ENCODE peak calls at places on chromosomes 13 and 19, in ten cellular contexts. I is fibroblast of mammary gland, J is testis, G is IMR-90, N is cardiac fibroblast, A is ovary, S is mammary epithelial cell, D is K562, Z is dorsolateral prefrontal cortex, L is ascending aorta. Q is an unnamed sample.

GRCh38 chr19:55635334-55635717 is 5.5 kb upstream of the ZNF580 start:
- DNase-seq in S (no peak), J (no peak), N (no peak), G (no peak), L (no peak), Z (no peak), A (peak), I (no peak), D (no peak), Q (no peak)

GRCh38 chr19:29528350-29528945 is 2.7 kb downstream of the VSTM2B start:
- DNase-seq in Z (peak), D (peak), G (peak), I (peak), N (peak), A (peak), L (no peak), S (peak), J (peak), Q (peak)

GRCh38 chr13:43686557-43686956 is 100.2 kb downstream of the ENOX1 start:
- DNase-seq in G (peak), I (peak), A (no peak), S (peak), D (peak), Z (peak), L (no peak), N (peak), J (no peak), Q (peak)

GRCh38 chr13:64925284-64925683 is 2304.9 kb downstream of the PCDH9 start:
- DNase-seq in Z (no peak), I (no peak), S (no peak), G (peak), N (peak), L (no peak), A (no peak), J (no peak), D (no peak), Q (peak)

GRCh38 chr19:4556574-4557185 is 2.8 kb downstream of the SEMA6B start:
- DNase-seq in A (no peak), I (peak), G (no peak), J (peak), L (no peak), N (peak), Z (no peak), S (peak), D (peak), Q (no peak)

GRCh38 chr19:11125994-11126685 is 29.4 kb downstream of the SPC24 start:
- DNase-seq in Z (peak), N (peak), A (peak), D (peak), L (peak), G (peak), S (no peak), I (peak), J (peak), Q (peak)

GRCh38 chr19:32543107-32543900 is 37.7 kb upstream of the PDCD5 start:
- DNase-seq in D (peak), Z (no peak), G (peak), S (peak), A (no peak), J (no peak), N (no peak), I (no peak), L (no peak), Q (no peak)

GRCh38 chr19:42466521-42467436 is 24.0 kb upstream of the CXCL17 start:
- DNase-seq in Z (no peak), N (peak), D (no peak), S (no peak), L (no peak), A (no peak), J (no peak), I (no peak), G (no peak), Q (peak)

GRCh38 chr19:44539236-44539819 is 9.9 kb upstream of the CEACAM20 start:
- DNase-seq in A (no peak), G (peak), D (no peak), Z (no peak), J (no peak), I (peak), S (peak), L (no peak), N (peak), Q (peak)

GRCh38 chr13:35789335-35790166 is 313.1 kb upstream of the MAB21L1 start:
- DNase-seq in L (no peak), D (peak), J (no peak), A (no peak), G (peak), I (peak), Z (no peak), N (peak), S (peak), Q (peak)

GRCh38 chr19:40609561-40610395 is 8.6 kb downstream of the LTBP4 start:
- DNase-seq in L (peak), A (peak), I (peak), G (no peak), S (peak), N (peak), J (peak), D (peak), Z (peak), Q (peak)

GRCh38 chr19:3543150-3544053 is 4.4 kb downstream of the TEKTIP1 start:
- DNase-seq in N (peak), I (peak), J (no peak), A (no peak), Z (peak), G (no peak), S (no peak), D (no peak), L (peak), Q (no peak)

GRCh38 chr13:66635526-66635925 is 594.6 kb downstream of the PCDH9 start:
- DNase-seq in G (peak), D (no peak), A (no peak), S (peak), I (peak), N (peak), J (no peak), L (no peak), Z (no peak), Q (peak)

GRCh38 chr13:26021516-26021915 is 30.3 kb downstream of the SHISA2 start:
- DNase-seq in Z (no peak), A (no peak), S (peak), I (no peak), N (no peak), J (no peak), G (no peak), L (no peak), D (no peak), Q (no peak)

GRCh38 chr13:110624766-110625756 is 9.7 kb downstream of the NAXD start:
- DNase-seq in S (no peak), A (no peak), G (no peak), L (no peak), I (no peak), N (no peak), J (no peak), Z (no peak), D (no peak), Q (no peak)

GRCh38 chr19:9709305-9709704 is 34.4 kb upstream of the ZNF562 start:
- DNase-seq in S (no peak), A (no peak), L (no peak), D (no peak), G (no peak), N (no peak), I (no peak), J (peak), Z (no peak), Q (no peak)

GRCh38 chr19:43560687-43561086 is 14.6 kb downstream of the XRCC1 start:
- DNase-seq in Z (no peak), A (no peak), L (no peak), S (no peak), N (peak), G (peak), I (peak), J (no peak), D (peak), Q (no peak)

GRCh38 chr19:45070861-45071544 is 5.3 kb downstream of the ZNF296 start:
- DNase-seq in A (no peak), D (no peak), L (no peak), J (no peak), S (no peak), Z (no peak), N (no peak), I (no peak), G (no peak), Q (no peak)

GRCh38 chr19:3210347-3211017 is 14.0 kb upstream of the CELF5 start:
- DNase-seq in D (peak), I (peak), G (no peak), S (peak), A (peak), Z (no peak), L (peak), J (peak), N (peak), Q (no peak)

GRCh38 chr13:83065136-83065535 is 817.1 kb downstream of the SLITRK1 start:
- DNase-seq in D (no peak), S (peak), Z (no peak), G (peak), L (peak), N (peak), J (peak), I (peak), A (peak), Q (peak)

GRCh38 chr13:76991432-76991795 is 467 bp upstream of the CLN5 start:
- DNase-seq in A (no peak), Z (no peak), D (no peak), S (peak), J (peak), I (no peak), N (no peak), G (no peak), L (no peak), Q (no peak)

GRCh38 chr13:81395368-81395767 is 1054.4 kb upstream of the SPRY2 start:
- DNase-seq in D (peak), A (no peak), G (no peak), S (no peak), N (no peak), I (no peak), Z (no peak), J (peak), L (no peak), Q (no peak)

GRCh38 chr13:74570834-74571233 is 436.6 kb upstream of the KLF12 start:
- DNase-seq in J (no peak), I (peak), L (no peak), G (peak), Z (no peak), S (peak), A (no peak), D (no peak), N (peak), Q (peak)

GRCh38 chr13:46296920-46297319 is 85.2 kb downstream of the LRRC63 start:
- DNase-seq in S (peak), Z (no peak), D (no peak), A (no peak), G (peak), I (peak), N (peak), L (no peak), J (no peak), Q (peak)

GRCh38 chr19:54473071-54473941 is at the start of gene CDC42EP5:
- DNase-seq in Z (no peak), I (peak), G (peak), J (peak), S (peak), A (peak), D (peak), N (peak), L (peak), Q (peak)

GRCh38 chr13:54733639-54734038 is 1705.0 kb downstream of the OLFM4 start:
- DNase-seq in I (no peak), S (no peak), D (peak), Z (no peak), J (no peak), A (no peak), L (no peak), G (no peak), N (peak), Q (no peak)

DNA sequence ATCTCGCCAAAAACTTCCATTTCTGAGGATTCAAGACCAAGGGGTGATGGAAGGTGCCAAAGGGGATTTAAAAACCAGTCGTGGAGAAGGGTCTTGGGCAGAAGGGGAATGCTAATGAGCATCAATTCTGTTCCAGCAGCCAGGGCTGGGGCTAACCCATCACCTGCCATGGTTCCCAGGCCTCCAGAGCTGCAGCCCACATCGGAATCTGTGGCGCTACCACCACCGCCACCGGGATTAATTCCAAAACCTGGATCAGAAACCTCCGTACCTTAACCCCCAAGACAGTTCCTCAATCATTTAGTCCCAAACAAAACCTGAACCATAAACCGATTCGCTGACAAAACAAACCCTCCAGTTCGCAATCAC is 591 bp downstream of the ZNF615 start:
- DNase-seq in A (no peak), Z (no peak), S (no peak), G (no peak), J (peak), N (peak), I (peak), D (no peak), L (no peak), Q (peak)
- H3K4me3 ChIP-seq in A (peak), Z (peak), S (peak), G (peak), J (peak), N (peak), I (peak), D (peak), L (peak), Q (peak)

GRCh38 chr19:17171874-17172273 is 43.3 kb upstream of the USE1 start:
- DNase-seq in J (no peak), N (no peak), L (no peak), A (no peak), G (no peak), I (no peak), S (no peak), Z (no peak), D (no peak), Q (no peak)

GRCh38 chr19:17170538-17171297 is 44.4 kb upstream of the USE1 start:
- DNase-seq in I (peak), Z (no peak), N (no peak), D (no peak), A (no peak), J (no peak), L (no peak), G (no peak), S (no peak), Q (no peak)

GRCh38 chr19:17178291-17178690 is 36.9 kb upstream of the USE1 start:
- DNase-seq in Z (no peak), D (no peak), J (no peak), S (no peak), N (no peak), G (no peak), L (no peak), A (no peak), I (no peak), Q (no peak)

GRCh38 chr19:17172624-17173345 is 42.4 kb upstream of the USE1 start:
- DNase-seq in N (no peak), J (no peak), L (no peak), D (no peak), G (no peak), Z (no peak), S (no peak), I (no peak), A (no peak), Q (no peak)
- TF ChIP-seq CTCF in N (no peak), J (no peak), L (no peak), D (no peak), G (no peak), Z (no peak), S (no peak), I (no peak), A (no peak), Q (no peak)

GRCh38 chr13:33678084-33678483 is 139.9 kb upstream of the RFC3 start:
- DNase-seq in J (no peak), N (no peak), I (no peak), A (no peak), D (peak), L (no peak), S (no peak), G (no peak), Z (no peak), Q (no peak)

GRCh38 chr13:33679658-33680012 is 138.3 kb upstream of the RFC3 start:
- DNase-seq in A (no peak), S (no peak), L (no peak), D (no peak), Z (no peak), G (no peak), N (no peak), I (no peak), J (no peak), Q (no peak)

GRCh38 chr13:33676700-33677048 is 141.3 kb upstream of the RFC3 start:
- DNase-seq in S (peak), A (no peak), L (peak), N (peak), G (peak), I (peak), D (no peak), Z (no peak), J (peak), Q (peak)

GRCh38 chr13:33677215-33677614 is 140.7 kb upstream of the RFC3 start:
- DNase-seq in L (no peak), I (no peak), J (no peak), S (no peak), G (no peak), D (no peak), A (no peak), N (no peak), Z (no peak), Q (no peak)

GRCh38 chr13:33678906-33679657 is 138.9 kb upstream of the RFC3 start:
- DNase-seq in G (peak), N (peak), J (peak), I (peak), S (peak), L (peak), D (peak), A (peak), Z (peak), Q (peak)
- H3K4me3 ChIP-seq in G (no peak), N (no peak), J (no peak), I (no peak), S (no peak), L (no peak), D (no peak), A (no peak), Z (no peak), Q (no peak)

GRCh38 chr19:35041548-35042055 is at the start of gene HPN:
- DNase-seq in I (no peak), N (no peak), S (no peak), Z (no peak), G (no peak), A (peak), D (no peak), J (no peak), L (no peak), Q (no peak)

GRCh38 chr19:35042056-35042730 is 672 bp downstream of the HPN start:
- DNase-seq in I (no peak), A (peak), Z (no peak), D (no peak), S (no peak), G (no peak), L (no peak), J (no peak), N (no peak), Q (no peak)

GRCh38 chr19:35039881-35040456 is 1.6 kb upstream of the HPN start:
- DNase-seq in J (no peak), D (no peak), Z (no peak), N (no peak), G (no peak), I (no peak), L (peak), S (no peak), A (peak), Q (no peak)

GRCh38 chr19:35040474-35040825 is 1.1 kb upstream of the HPN start:
- DNase-seq in S (no peak), D (no peak), G (no peak), I (no peak), N (no peak), L (peak), A (peak), Z (no peak), J (no peak), Q (no peak)

DNA sequence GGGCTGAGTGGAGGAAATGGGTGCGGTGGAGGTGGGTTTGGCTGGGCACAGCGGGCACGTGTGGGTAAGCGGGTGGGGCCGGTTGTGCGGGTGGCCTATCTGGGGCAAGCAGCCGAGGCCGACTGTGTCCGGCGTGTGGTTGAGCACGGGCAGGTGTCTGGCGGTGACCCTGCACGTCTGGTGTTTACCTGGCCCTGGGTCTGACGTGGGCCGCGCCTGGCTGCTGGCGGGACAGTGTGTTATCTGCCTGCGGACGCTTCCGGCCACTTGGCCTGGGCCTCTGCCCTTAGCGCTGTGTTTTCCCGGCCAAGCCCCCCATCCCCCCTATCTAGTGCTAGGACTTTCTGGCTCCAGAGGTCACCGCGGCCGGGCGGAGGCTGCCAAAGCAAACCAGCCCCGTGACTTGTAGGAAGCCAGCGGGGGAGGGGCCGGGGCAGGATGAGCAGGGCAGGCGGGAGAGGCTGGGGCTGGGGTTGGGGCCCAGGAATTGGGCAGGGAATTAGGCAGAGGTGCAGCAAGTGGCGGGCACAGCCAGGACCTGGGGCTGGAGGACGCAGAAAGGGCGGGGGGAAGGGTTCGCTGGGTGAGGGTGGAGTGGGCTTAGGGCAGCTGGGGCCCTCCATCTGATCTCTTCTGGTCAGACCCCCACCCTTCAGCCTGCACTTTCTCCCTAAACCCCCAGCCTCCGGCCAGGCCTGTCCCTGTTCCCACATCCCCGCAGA is 534 bp upstream of the HPN start:
- DNase-seq in A (peak), J (peak), D (peak), S (no peak), G (no peak), I (no peak), N (no peak), Z (peak), L (peak), Q (no peak)
- TF ChIP-seq CTCF in A (no peak), J (no peak), D (no peak), S (no peak), G (no peak), I (no peak), N (no peak), Z (no peak), L (no peak), Q (no peak)

DNA sequence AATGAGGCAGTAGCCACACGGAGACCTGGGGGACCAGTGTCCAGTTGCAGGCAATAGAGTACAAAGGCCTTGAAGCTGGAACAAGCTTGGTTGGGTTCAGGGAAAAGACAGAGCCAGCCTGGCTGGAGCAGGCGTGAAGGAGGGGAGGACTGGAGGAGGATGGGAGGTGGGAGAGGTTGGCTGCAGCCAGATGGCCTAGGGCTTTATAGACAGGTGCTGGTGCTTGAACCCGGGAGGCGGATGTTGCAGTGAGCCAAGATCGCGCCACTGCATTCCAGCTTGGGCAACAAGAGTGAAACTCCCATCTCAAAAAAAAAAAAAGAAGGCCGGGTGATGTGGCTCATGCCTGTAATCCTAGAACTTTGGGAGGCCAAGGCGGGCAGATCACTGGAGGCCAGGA is 1.7 kb downstream of the SPINT2 start:
- DNase-seq in J (no peak), Z (no peak), S (peak), A (no peak), D (no peak), L (no peak), I (no peak), N (no peak), G (no peak), Q (no peak)
- H3K4me3 ChIP-seq in J (no peak), Z (no peak), S (peak), A (no peak), D (no peak), L (peak), I (no peak), N (no peak), G (no peak), Q (no peak)

GRCh38 chr19:39539519-39540332 is at the start of gene EID2:
- DNase-seq in L (peak), S (peak), G (peak), D (peak), A (peak), Z (peak), N (peak), I (peak), J (peak), Q (peak)
- TF ChIP-seq CTCF in L (peak), S (peak), G (peak), D (peak), A (peak), Z (peak), N (peak), I (peak), J (peak), Q (peak)

GRCh38 chr19:1101337-1101698 is 2.5 kb upstream of the GPX4 start:
- DNase-seq in D (no peak), Z (no peak), J (no peak), G (no peak), L (no peak), N (no peak), S (no peak), I (no peak), A (no peak), Q (no peak)
- H3K4me3 ChIP-seq in D (no peak), Z (no peak), J (no peak), G (no peak), L (no peak), N (no peak), S (no peak), I (no peak), A (no peak), Q (peak)

GRCh38 chr19:7748756-7749155 is 1.4 kb upstream of the CD209 start:
- DNase-seq in N (peak), J (peak), A (no peak), I (peak), G (peak), D (no peak), S (peak), Z (no peak), L (no peak), Q (no peak)
- TF ChIP-seq CTCF in N (no peak), J (no peak), A (no peak), I (no peak), G (no peak), D (peak), S (peak), Z (no peak), L (no peak), Q (peak)

Q was measured in AG10803.